ENCODE peak calls at places on chromosomes 11 and 22, in four cellular contexts. P is CD4-positive, alpha-beta T cell; V is mesothelial cell of epicardium; D is type B pancreatic cell. F is an unnamed sample.

GRCh38 chr11:115469361-115469760 is 34.9 kb downstream of the CADM1 start:
- DNase-seq in D (no peak), V (no peak), P (no peak), F (no peak)

GRCh38 chr11:125956371-125956770 is 10.5 kb downstream of the VSIG10L2 start:
- DNase-seq in D (no peak), P (no peak), V (no peak), F (peak)

GRCh38 chr11:78149646-78150045 is 10.2 kb upstream of the ALG8 start:
- DNase-seq in D (no peak), V (no peak), P (no peak), F (peak)

GRCh38 chr22:17866127-17866526 is 91.9 kb upstream of the BID start:
- DNase-seq in P (no peak), D (no peak), V (no peak), F (peak)

GRCh38 chr11:47986219-47986618 is 5.9 kb downstream of the PTPRJ start:
- DNase-seq in P (no peak), V (no peak), D (no peak), F (no peak)

GRCh38 chr11:103354656-103355055 is 245.4 kb downstream of the DYNC2H1 start:
- DNase-seq in D (no peak), V (no peak), P (no peak), F (no peak)

GRCh38 chr22:22030493-22031182 is 48.1 kb upstream of the TOP3B start:
- DNase-seq in V (no peak), P (no peak), D (no peak), F (no peak)

GRCh38 chr22:49738006-49738405 is 89.7 kb downstream of the BRD1 start:
- DNase-seq in D (no peak), P (no peak), V (no peak), F (no peak)

GRCh38 chr22:37193629-37194191 is 5.7 kb upstream of the C1QTNF6 start:
- DNase-seq in P (no peak), V (no peak), D (no peak), F (no peak)

GRCh38 chr22:19870153-19871022 is 15.7 kb upstream of the GNB1L start:
- DNase-seq in V (peak), D (peak), P (peak), F (peak)

GRCh38 chr11:77183421-77183984 is 55.5 kb downstream of the MYO7A start:
- DNase-seq in P (no peak), V (no peak), D (no peak), F (no peak)

GRCh38 chr22:31957970-31958594 is 13.7 kb downstream of the YWHAH start:
- DNase-seq in V (no peak), D (no peak), P (no peak), F (no peak)

DNA sequence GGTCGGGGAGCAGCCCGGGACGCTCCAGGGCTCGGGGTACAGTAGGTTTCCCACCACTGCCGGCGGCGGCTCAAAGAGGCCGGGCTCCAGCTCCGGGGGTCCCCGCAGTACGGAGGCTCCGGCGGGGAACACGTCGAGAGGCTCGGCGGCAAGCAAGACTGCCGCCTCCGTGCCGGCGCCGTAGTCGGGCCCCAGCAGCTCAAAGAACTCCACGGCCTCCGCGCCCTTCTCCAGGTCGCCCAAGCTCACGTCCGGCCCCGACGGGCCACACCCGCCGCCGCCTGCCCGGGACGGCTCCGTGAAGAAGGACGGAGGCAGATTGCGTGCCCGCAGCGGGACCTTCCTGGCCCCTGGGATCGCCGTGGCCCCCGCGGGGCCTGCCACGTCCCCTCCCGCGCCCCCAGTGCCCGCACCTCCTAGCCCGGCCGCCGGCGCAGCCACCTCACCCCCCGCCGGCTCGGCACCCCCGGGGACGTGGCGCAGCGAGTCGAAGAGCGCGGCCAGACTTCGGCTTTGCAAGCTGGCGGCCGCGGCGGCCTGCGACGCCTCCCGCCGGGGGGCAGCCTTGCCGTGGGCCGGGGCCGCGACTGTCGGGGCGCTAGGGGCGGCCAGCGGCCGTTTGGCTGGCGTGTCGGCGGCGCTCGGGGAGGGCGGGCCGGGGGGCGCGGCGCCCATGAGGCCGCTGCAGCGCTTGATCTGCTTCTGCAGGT is 775 bp downstream of the FAM181B start:
- DNase-seq in D (no peak), V (no peak), P (peak), F (peak)
- TF ChIP-seq CTCF in D (no peak), V (no peak), P (no peak), F (no peak)

GRCh38 chr11:64717268-64717578 is 5.8 kb downstream of the NRXN2 start:
- DNase-seq in D (no peak), P (no peak), V (no peak), F (no peak)
- TF ChIP-seq CTCF in D (no peak), P (no peak), V (no peak), F (no peak)

DNA sequence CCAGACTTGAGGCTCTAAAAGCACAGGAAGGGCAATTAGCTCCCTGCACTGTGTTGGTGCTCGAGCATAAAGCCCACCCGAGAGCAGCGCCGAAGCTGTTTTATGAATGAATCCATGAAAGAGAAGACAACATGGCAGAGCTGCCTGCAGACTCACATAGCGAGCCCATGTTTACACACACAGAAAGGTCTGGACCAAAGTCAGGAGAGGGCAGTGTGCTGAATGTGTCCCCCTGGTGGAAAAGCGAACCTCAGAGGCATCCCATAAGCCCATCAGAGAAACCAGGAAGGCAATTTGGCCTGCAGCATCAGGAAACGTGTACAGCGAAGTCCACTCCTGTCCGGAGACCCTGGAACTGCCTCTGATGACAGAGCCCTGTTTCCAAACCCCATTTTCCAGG is 37.1 kb downstream of the CHRDL2 start:
- DNase-seq in P (no peak), D (no peak), V (no peak), F (no peak)
- TF ChIP-seq CTCF in P (no peak), D (no peak), V (no peak), F (no peak)

GRCh38 chr11:5303643-5304042 is 1.9 kb upstream of the OR51B4 start:
- DNase-seq in P (no peak), V (no peak), D (no peak), F (no peak)

GRCh38 chr11:5297671-5298070 is 4.1 kb downstream of the OR51B4 start:
- DNase-seq in V (no peak), D (no peak), P (no peak), F (no peak)

GRCh38 chr11:5300246-5300645 is 1.5 kb downstream of the OR51B4 start:
- DNase-seq in P (no peak), D (no peak), V (no peak), F (no peak)

GRCh38 chr11:5304046-5304445 is 2.3 kb upstream of the OR51B4 start:
- DNase-seq in P (no peak), D (no peak), V (no peak), F (no peak)

DNA sequence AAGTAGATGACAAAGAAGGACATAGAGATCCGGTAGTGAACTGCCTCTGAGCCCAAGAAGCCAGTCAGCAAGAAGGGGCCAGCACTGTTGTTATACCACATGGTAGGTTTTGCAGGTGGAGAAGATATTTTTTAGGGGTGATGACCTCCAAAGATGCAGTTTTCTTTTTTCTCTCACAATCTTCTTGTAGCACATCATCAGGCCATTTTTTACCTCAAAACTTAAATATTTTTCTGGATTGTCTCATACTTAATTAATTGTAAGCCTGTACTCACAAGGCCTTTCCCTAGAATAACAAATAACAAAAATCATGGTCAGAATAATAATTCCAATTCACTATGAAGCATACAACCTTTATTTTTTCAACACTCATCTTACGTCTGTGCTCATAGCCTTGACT is at the start of gene OR51B4:
- DNase-seq in V (no peak), P (no peak), D (no peak), F (no peak)
- TF ChIP-seq CTCF in V (no peak), P (no peak), D (no peak), F (no peak)

DNA sequence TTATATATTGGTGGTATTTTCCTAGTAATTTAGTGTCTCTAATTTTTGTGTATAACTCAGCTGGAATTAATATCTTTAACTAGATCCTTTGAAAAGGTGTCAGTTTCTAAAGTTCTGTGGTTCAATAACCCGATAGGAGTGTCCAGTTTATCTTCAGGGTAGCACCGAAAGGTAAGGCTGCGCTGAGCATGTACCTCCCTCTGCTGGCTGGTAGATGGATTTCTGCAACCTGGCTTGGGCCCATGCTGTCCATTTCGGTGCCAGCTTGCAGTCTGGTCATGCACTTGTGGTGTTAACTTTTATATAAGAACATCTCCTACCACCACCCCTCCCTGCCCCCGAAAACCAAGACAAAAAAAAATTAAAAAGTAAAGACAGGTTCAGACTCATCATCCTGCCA is 24.7 kb downstream of the EXT2 start:
- DNase-seq in P (no peak), V (no peak), D (no peak), F (no peak)
- TF ChIP-seq CTCF in P (no peak), V (no peak), D (peak), F (no peak)